ENCODE peak calls at places on chromosomes 12 and 14, in four cellular contexts. M is upper lobe of left lung, I is lung, L is sigmoid colon. Y is an unnamed sample. For H3K4me1, the result is how much of the 10 kb centered on the place peaks cover.

GRCh38 chr14:53509227-53509822 is 356.2 kb upstream of the DDHD1 start:
- DNase-seq in L (peak), M (no peak), I (no peak), Y (no peak)

GRCh38 chr14:104358528-104359300 is 220.3 kb downstream of the KIF26A start:
- DNase-seq in M (peak), I (no peak), L (peak), Y (no peak)

GRCh38 chr14:102215071-102215470 is 75.4 kb downstream of the WDR20 start:
- DNase-seq in M (no peak), L (peak), I (no peak), Y (no peak)

GRCh38 chr14:88955470-88955869 is 131.0 kb downstream of the TTC8 start:
- DNase-seq in L (no peak), M (no peak), I (no peak), Y (no peak)

GRCh38 chr12:78887008-78887407 is 22.4 kb downstream of the SYT1 start:
- DNase-seq in L (no peak), I (no peak), M (no peak), Y (no peak)

GRCh38 chr12:131242741-131243496 is 289.2 kb downstream of the ADGRD1 start:
- DNase-seq in L (no peak), I (no peak), M (no peak), Y (no peak)

GRCh38 chr14:75885829-75886228 is 96.0 kb downstream of the TGFB3 start:
- DNase-seq in M (no peak), L (no peak), I (no peak), Y (no peak)

GRCh38 chr12:65121956-65122469 is 908 bp upstream of the WIF1 start:
- DNase-seq in I (no peak), M (no peak), L (no peak), Y (no peak)

GRCh38 chr14:44803239-44803905 is 158.4 kb downstream of the KLHL28 start:
- DNase-seq in M (no peak), I (no peak), L (no peak), Y (no peak)

GRCh38 chr14:72644038-72644437 is 249.9 kb downstream of the DPF3 start:
- DNase-seq in I (no peak), M (no peak), L (no peak), Y (no peak)

GRCh38 chr14:99971929-99972747 is 93.1 kb upstream of the EVL start:
- DNase-seq in I (no peak), M (no peak), L (no peak), Y (peak)

GRCh38 chr14:88488897-88489296 is 65.9 kb downstream of the PTPN21 start:
- DNase-seq in L (no peak), I (no peak), M (no peak), Y (no peak)

GRCh38 chr14:73457935-73458218 is 469 bp downstream of the NUMB start:
- DNase-seq in I (peak), M (peak), L (no peak), Y (no peak)

GRCh38 chr12:22986997-22987396 is 362.0 kb downstream of the ETNK1 start:
- DNase-seq in I (no peak), L (no peak), M (no peak), Y (no peak)

GRCh38 chr12:114006482-114007425 is 40.6 kb upstream of the RBM19 start:
- DNase-seq in M (no peak), I (no peak), L (no peak), Y (no peak)

GRCh38 chr12:82687020-82687951 is 580 bp downstream of the TMTC2 start:
- DNase-seq in I (peak), L (peak), M (peak), Y (peak)

GRCh38 chr12:53218551-53219114 is 11.6 kb upstream of the ITGB7 start:
- DNase-seq in I (no peak), L (peak), M (no peak), Y (no peak)

GRCh38 chr14:77139540-77140342 is 1.9 kb downstream of the ZDHHC22 start:
- DNase-seq in L (no peak), I (no peak), M (no peak), Y (no peak)

GRCh38 chr12:46546634-46547273 is 174.2 kb upstream of the SLC38A2 start:
- DNase-seq in M (no peak), L (no peak), I (no peak), Y (peak)

GRCh38 chr12:10101042-10101579 is 2.3 kb upstream of the CLEC1A start:
- DNase-seq in I (no peak), M (no peak), L (peak), Y (no peak)

GRCh38 chr12:622420-622819 is 40.8 kb downstream of the NINJ2 start:
- DNase-seq in L (no peak), M (no peak), I (no peak), Y (no peak)

GRCh38 chr12:132075026-132075713 is 68.9 kb downstream of the DDX51 start:
- DNase-seq in I (no peak), L (no peak), M (no peak), Y (no peak)

GRCh38 chr12:121803861-121804416 is at the start of gene SETD1B:
- DNase-seq in M (peak), I (peak), L (peak), Y (peak)

GRCh38 chr12:11673666-11674464 is 24.4 kb downstream of the ETV6 start:
- DNase-seq in L (no peak), M (no peak), I (no peak), Y (no peak)

GRCh38 chr12:54933381-54933780 is 51.2 kb downstream of the TESPA1 start:
- DNase-seq in M (no peak), L (no peak), I (no peak), Y (no peak)

GRCh38 chr12:10501031-10501430 is 4.7 kb upstream of the EIF2S3B start:
- DNase-seq in L (no peak), M (no peak), I (no peak), Y (no peak)

GRCh38 chr12:54666008-54666407 is 17.8 kb upstream of the DCD start:
- DNase-seq in L (no peak), M (no peak), I (no peak), Y (no peak)

GRCh38 chr12:57816855-57817151 is 1.7 kb downstream of the AVIL start:
- DNase-seq in M (peak), L (peak), I (peak), Y (no peak)

GRCh38 chr14:99554757-99555531 is 49.1 kb downstream of the CCDC85C start:
- DNase-seq in M (peak), I (peak), L (no peak), Y (no peak)

GRCh38 chr12:132321321-132322118 is 7.9 kb downstream of the GALNT9 start:
- DNase-seq in L (no peak), I (no peak), M (no peak), Y (no peak)

GRCh38 chr14:32469388-32470160 is 140.5 kb downstream of the AKAP6 start:
- DNase-seq in L (no peak), I (no peak), M (no peak), Y (no peak)

GRCh38 chr14:87522575-87522974 is 470.4 kb downstream of the GALC start:
- DNase-seq in M (no peak), I (no peak), L (no peak), Y (no peak)

GRCh38 chr12:29739279-29739991 is 44.3 kb downstream of the TMTC1 start:
- DNase-seq in M (no peak), L (no peak), I (no peak), Y (no peak)

GRCh38 chr12:88408828-88409227 is 171.4 kb downstream of the KITLG start:
- DNase-seq in M (no peak), I (no peak), L (no peak), Y (no peak)

GRCh38 chr14:97692084-97692483 is 894.9 kb downstream of the VRK1 start:
- DNase-seq in I (no peak), M (no peak), L (no peak), Y (no peak)

GRCh38 chr14:39102265-39102968 is 618 bp downstream of the SEC23A start:
- DNase-seq in M (peak), L (no peak), I (no peak), Y (no peak)

GRCh38 chr12:47707905-47708543 is 2.2 kb upstream of the RPAP3 start:
- DNase-seq in L (no peak), M (no peak), I (no peak), Y (no peak)

GRCh38 chr12:89707992-89708792 is 446 bp downstream of the ATP2B1 start:
- DNase-seq in L (peak), I (peak), M (peak), Y (peak)

GRCh38 chr14:64495252-64495651 is 8.4 kb downstream of the ZBTB25 start:
- DNase-seq in L (no peak), M (no peak), I (no peak), Y (no peak)
- H3K27ac ChIP-seq in L (no peak), M (no peak), I (no peak), Y (no peak)

DNA sequence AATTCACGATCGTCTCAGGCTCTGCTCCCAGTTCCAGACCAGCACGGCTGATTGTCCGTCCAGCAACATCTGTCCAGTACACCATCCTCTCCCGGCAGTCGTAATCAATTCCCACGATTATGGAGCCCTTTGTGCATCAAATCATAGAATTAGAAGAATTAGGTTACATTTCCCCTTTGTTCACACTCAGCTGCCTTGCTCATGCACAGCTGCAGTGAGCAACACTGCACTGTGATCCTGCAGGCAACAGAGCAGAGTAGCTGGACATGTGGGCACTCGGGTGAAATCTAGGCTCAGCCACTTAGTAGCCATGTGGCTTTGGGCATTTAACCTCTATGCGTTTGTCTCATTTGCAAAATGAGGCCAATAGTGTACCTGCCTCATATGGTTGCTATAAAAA is 22.2 kb downstream of the RTRAF start:
- DNase-seq in M (no peak), L (no peak), I (no peak), Y (no peak)
- H3K4me1 ChIP-seq in M (under half), L (under half), I (under half), Y (under half)

GRCh38 chr12:92930421-92930820 is 1.3 kb upstream of the EEA1 start:
- DNase-seq in I (no peak), M (no peak), L (no peak), Y (no peak)
- H3K4me3 ChIP-seq in I (no peak), M (peak), L (peak), Y (no peak)

GRCh38 chr12:12913626-12914388 is 22.4 kb downstream of the GPRC5A start:
- DNase-seq in M (no peak), L (no peak), I (no peak), Y (no peak)

GRCh38 chr12:12907552-12907951 is 16.2 kb downstream of the GPRC5A start:
- DNase-seq in I (no peak), M (no peak), L (no peak), Y (no peak)

GRCh38 chr12:12908252-12908651 is 16.9 kb downstream of the GPRC5A start:
- DNase-seq in M (no peak), I (no peak), L (no peak), Y (no peak)

GRCh38 chr12:12909995-12910391 is 18.6 kb downstream of the GPRC5A start:
- DNase-seq in I (peak), L (no peak), M (peak), Y (no peak)

DNA sequence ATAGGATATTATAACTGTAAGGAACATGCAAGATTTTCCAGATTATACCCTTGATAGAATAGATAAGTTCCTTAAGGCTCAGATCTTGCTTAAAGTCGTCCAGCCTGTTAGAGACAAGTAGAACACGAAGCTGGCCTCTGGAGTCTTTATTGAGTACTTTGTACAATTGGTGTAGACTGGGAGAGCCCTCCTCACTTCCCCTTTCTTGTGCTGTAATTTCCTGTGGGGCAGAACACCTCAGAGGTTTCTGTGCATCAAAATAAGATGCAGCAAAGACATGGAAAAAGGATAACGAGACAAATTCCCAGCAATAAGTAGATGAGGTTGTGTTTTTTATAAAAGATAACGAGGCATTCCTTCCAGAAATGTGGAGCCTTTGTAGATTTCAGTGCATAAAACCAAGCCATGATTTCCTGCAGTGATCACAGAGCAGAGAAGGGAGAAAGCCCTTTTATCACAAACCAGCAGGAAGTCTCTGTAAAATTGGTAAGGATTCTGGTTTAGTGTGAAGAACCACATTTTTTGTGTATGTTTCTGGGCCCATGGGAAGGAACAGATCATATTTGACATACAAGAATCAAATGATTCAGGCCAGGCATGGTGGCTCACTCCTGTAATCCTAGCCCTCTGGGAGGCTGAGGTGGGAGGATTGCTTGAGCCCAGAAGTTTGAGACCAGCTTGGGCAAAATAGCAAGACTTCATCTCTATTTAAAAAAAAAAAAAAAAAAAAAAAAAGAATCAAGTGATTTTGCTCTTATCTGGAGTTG is 18.0 kb downstream of the GPRC5A start:
- DNase-seq in M (no peak), L (no peak), I (no peak), Y (no peak)
- H3K27ac ChIP-seq in M (peak), L (no peak), I (no peak), Y (no peak)

GRCh38 chr12:97493729-97494128 is 31.1 kb downstream of the RMST start:
- DNase-seq in L (no peak), I (no peak), M (no peak), Y (no peak)
- H3K4me1 ChIP-seq in L (under half), I (under half), M (under half), Y (under half)

GRCh38 chr12:101207086-101207780 is 2.8 kb downstream of the SLC5A8 start:
- DNase-seq in I (no peak), L (no peak), M (no peak), Y (no peak)

GRCh38 chr12:101204598-101205304 is 5.3 kb downstream of the SLC5A8 start:
- DNase-seq in L (no peak), I (no peak), M (no peak), Y (no peak)

GRCh38 chr12:101209319-101210302 is at the start of gene SLC5A8:
- DNase-seq in M (peak), L (no peak), I (peak), Y (no peak)
- H3K4me3 ChIP-seq in M (peak), L (no peak), I (peak), Y (no peak)